ENCODE peak calls at places on chromosomes 6 and 20, in eight cellular contexts. K is A172; J is fibroblast of the conjunctiva; W is right lobe of liver; T is NCI-H2029; V is CD4-positive, alpha-beta T cell; X is hypothalamus; F is activated gamma-delta T cell treated with Interleukin-2 at 50 U/mL for 16 hours. M is an unnamed sample.
A peak's percentile ranks its signal among the peaks of the same experiment; 100 is the strongest.

GRCh38 chr6:137903933-137904821 is 37.1 kb downstream of the TNFAIP3 start:
- DNase-seq in F (no peak), T (no peak), W (no peak), V (no peak), J (no peak), X (no peak), K (no peak), M (peak; percentile 87)

GRCh38 chr6:124298682-124299081 is 495.0 kb downstream of the NKAIN2 start:
- DNase-seq in T (no peak), W (no peak), X (no peak), J (no peak), F (no peak), V (no peak), K (no peak), M (no peak)

GRCh38 chr6:112571486-112571885 is 224.4 kb downstream of the RFPL4B start:
- DNase-seq in T (no peak), J (peak; percentile 63), F (no peak), V (no peak), X (no peak), K (no peak), W (no peak), M (no peak)

GRCh38 chr6:158002249-158002950 is 20.7 kb downstream of the SYNJ2 start:
- DNase-seq in V (no peak), J (no peak), W (no peak), F (no peak), T (no peak), X (no peak), K (no peak), M (no peak)

GRCh38 chr20:6708010-6708409 is 59.5 kb upstream of the BMP2 start:
- DNase-seq in W (peak; percentile 73), K (peak; percentile 31), J (no peak), F (no peak), T (no peak), V (no peak), X (no peak), M (no peak)

GRCh38 chr6:132814716-132815570 is 574 bp downstream of the RPS12 start:
- DNase-seq in J (no peak), F (no peak), X (no peak), K (peak; percentile 9), W (peak; percentile 59), V (no peak), T (no peak), M (peak; percentile 36)

GRCh38 chr6:11805259-11806053 is 26.9 kb upstream of the ADTRP start:
- DNase-seq in J (no peak), K (no peak), W (no peak), X (no peak), V (no peak), T (no peak), F (no peak), M (no peak)

GRCh38 chr20:60966766-60967165 is 285.3 kb upstream of the CDH4 start:
- DNase-seq in J (no peak), K (no peak), V (no peak), X (no peak), F (no peak), W (no peak), T (no peak), M (no peak)

GRCh38 chr6:132498638-132499037 is 14.3 kb downstream of the STX7 start:
- DNase-seq in V (no peak), W (no peak), K (no peak), F (no peak), X (no peak), J (no peak), T (no peak), M (no peak)

GRCh38 chr6:84825461-84825860 is 61.1 kb upstream of the TBX18 start:
- DNase-seq in F (no peak), K (peak; percentile 83), T (no peak), X (no peak), J (no peak), V (no peak), W (no peak), M (peak; percentile 5)

GRCh38 chr6:141809901-141810300 is 322.8 kb upstream of the GJE1 start:
- DNase-seq in F (no peak), V (no peak), K (no peak), T (no peak), X (no peak), W (no peak), J (no peak), M (peak; percentile 4)

GRCh38 chr6:8530775-8531435 is 95.6 kb upstream of the SLC35B3 start:
- DNase-seq in K (no peak), W (no peak), T (peak; percentile 13), X (no peak), V (no peak), F (no peak), J (no peak), M (no peak)

GRCh38 chr6:56497691-56498090 is 145.0 kb downstream of the DST start:
- DNase-seq in T (no peak), V (no peak), F (no peak), K (no peak), J (no peak), X (no peak), W (no peak), M (no peak)

GRCh38 chr20:10581823-10582222 is 92.0 kb downstream of the JAG1 start:
- DNase-seq in J (no peak), V (no peak), W (no peak), T (no peak), X (no peak), F (no peak), K (peak; percentile 48), M (no peak)

GRCh38 chr6:16803294-16804006 is 42.2 kb upstream of the ATXN1 start:
- DNase-seq in F (no peak), T (no peak), W (no peak), J (no peak), X (peak; percentile 25), V (no peak), K (no peak), M (no peak)

GRCh38 chr6:41367700-41368099 is 32.3 kb downstream of the NCR2 start:
- DNase-seq in J (peak; percentile 18), V (no peak), X (no peak), F (no peak), K (peak; percentile 63), W (no peak), T (peak; percentile 61), M (peak; percentile 63)

GRCh38 chr20:48329676-48330644 is 497.8 kb downstream of the PREX1 start:
- DNase-seq in X (no peak), F (no peak), J (no peak), W (no peak), K (no peak), V (no peak), T (no peak), M (peak; percentile 38)

GRCh38 chr6:27026361-27026760 is 221.1 kb upstream of the PRSS16 start:
- DNase-seq in J (no peak), V (no peak), F (no peak), T (no peak), W (no peak), X (no peak), K (no peak), M (no peak)

GRCh38 chr20:60215786-60216730 is 257.8 kb downstream of the CDH26 start:
- DNase-seq in W (no peak), F (no peak), K (no peak), T (no peak), X (no peak), V (no peak), J (no peak), M (no peak)

GRCh38 chr6:71468841-71469750 is 180.5 kb downstream of the OGFRL1 start:
- DNase-seq in F (no peak), V (no peak), T (no peak), K (peak; percentile 72), X (no peak), J (peak; percentile 35), W (no peak), M (no peak)

GRCh38 chr20:33679758-33680485 is 5.7 kb upstream of the NECAB3 start:
- DNase-seq in W (no peak), K (no peak), V (peak; percentile 35), J (no peak), X (no peak), T (no peak), F (peak; percentile 66), M (no peak)

GRCh38 chr20:35791823-35792222 is 20.0 kb downstream of the PHF20 start:
- DNase-seq in F (no peak), K (peak; percentile 28), W (no peak), X (no peak), J (peak; percentile 56), V (no peak), T (no peak), M (peak; percentile 54)

GRCh38 chr6:47714802-47715201 is 16.4 kb downstream of the ADGRF4 start:
- DNase-seq in J (no peak), W (no peak), T (no peak), X (no peak), F (no peak), K (peak; percentile 35), V (no peak), M (peak; percentile 22)

GRCh38 chr6:24666097-24666615 is 543 bp downstream of the TDP2 start:
- DNase-seq in T (peak; percentile 61), J (no peak), F (peak; percentile 36), X (peak; percentile 38), W (peak; percentile 75), V (peak; percentile 43), K (no peak), M (peak; percentile 62)

GRCh38 chr6:16624631-16625299 is 136.5 kb downstream of the ATXN1 start:
- DNase-seq in J (no peak), T (no peak), X (no peak), W (no peak), K (no peak), F (no peak), V (no peak), M (peak; percentile 47)

GRCh38 chr6:3138341-3138740 is 19.0 kb downstream of the TUBB2A start:
- DNase-seq in F (no peak), X (no peak), K (no peak), J (no peak), W (no peak), T (no peak), V (no peak), M (peak; percentile 41)

GRCh38 chr6:155418017-155418749 is 37.5 kb downstream of the NOX3 start:
- DNase-seq in J (peak; percentile 61), T (no peak), K (peak; percentile 37), V (peak; percentile 45), X (no peak), F (peak; percentile 14), W (no peak), M (peak; percentile 88)

M was measured in NB4.